ENCODE peak calls at places on chromosome 21, in four cellular contexts. One of them, this sample, is unnamed.

GRCh38 chr21:45301521-45302081 is 13.9 kb upstream of the POFUT2 start:
- DNase-seq in endodermal cell: peak
- DNase-seq in left ventricle myocardium inferior: peak
- DNase-seq in HCT116: no peak
- DNase-seq in this sample: peak

GRCh38 chr21:42681296-42682206 is 28.1 kb downstream of the PDE9A start:
- DNase-seq in endodermal cell: no peak
- DNase-seq in left ventricle myocardium inferior: no peak
- DNase-seq in HCT116: no peak
- DNase-seq in this sample: peak

GRCh38 chr21:14754682-14755081 is 208.6 kb upstream of the SAMSN1 start:
- DNase-seq in endodermal cell: no peak
- DNase-seq in left ventricle myocardium inferior: no peak
- DNase-seq in HCT116: no peak
- DNase-seq in this sample: no peak

GRCh38 chr21:17514124-17514481 is 1.3 kb downstream of the CXADR start:
- DNase-seq in endodermal cell: peak
- DNase-seq in left ventricle myocardium inferior: no peak
- DNase-seq in HCT116: no peak
- DNase-seq in this sample: no peak

GRCh38 chr21:44053567-44053966 is 41.5 kb downstream of the TRAPPC10 start:
- DNase-seq in endodermal cell: no peak
- DNase-seq in left ventricle myocardium inferior: no peak
- DNase-seq in HCT116: no peak
- DNase-seq in this sample: no peak

GRCh38 chr21:45265721-45266517 is 21.8 kb downstream of the POFUT2 start:
- DNase-seq in endodermal cell: peak
- DNase-seq in left ventricle myocardium inferior: no peak
- DNase-seq in HCT116: no peak
- DNase-seq in this sample: peak

GRCh38 chr21:35059742-35060141 is 10.6 kb upstream of the RUNX1 start:
- DNase-seq in endodermal cell: no peak
- DNase-seq in left ventricle myocardium inferior: no peak
- DNase-seq in HCT116: no peak
- DNase-seq in this sample: no peak

GRCh38 chr21:44626673-44627143 is at the start of gene KRTAP10-9:
- DNase-seq in endodermal cell: peak
- DNase-seq in left ventricle myocardium inferior: no peak
- DNase-seq in HCT116: no peak
- DNase-seq in this sample: peak

GRCh38 chr21:42820513-42821465 is 58.5 kb downstream of the WDR4 start:
- DNase-seq in endodermal cell: no peak
- DNase-seq in left ventricle myocardium inferior: no peak
- DNase-seq in HCT116: no peak
- DNase-seq in this sample: peak

GRCh38 chr21:45537746-45538291 is 4.4 kb downstream of the SLC19A1 start:
- DNase-seq in endodermal cell: peak
- DNase-seq in left ventricle myocardium inferior: peak
- DNase-seq in HCT116: no peak
- DNase-seq in this sample: peak

DNA sequence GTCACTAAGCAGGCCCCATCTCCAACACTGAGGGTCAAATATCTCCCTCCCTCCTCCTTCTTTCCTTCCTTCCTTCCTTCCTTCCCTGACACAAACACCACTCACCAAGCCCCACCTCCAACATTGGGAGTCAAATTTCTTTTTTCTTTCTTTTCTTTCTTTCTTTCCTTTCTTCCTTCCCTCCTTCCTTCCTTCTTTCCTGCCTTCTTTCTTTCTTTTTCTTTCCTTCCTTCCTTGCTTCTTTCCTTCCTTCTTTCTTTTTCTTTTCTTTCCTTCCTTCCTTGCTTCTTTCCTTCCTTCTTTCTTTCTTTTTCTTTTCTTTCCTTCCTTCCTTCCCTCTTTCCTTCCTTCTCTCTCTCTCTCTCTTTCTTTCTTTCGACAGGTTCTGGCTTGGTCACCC is 79.2 kb upstream of the ETS2 start:
- DNase-seq in endodermal cell: no peak
- DNase-seq in left ventricle myocardium inferior: no peak
- DNase-seq in HCT116: no peak
- DNase-seq in this sample: no peak
- H3K27ac ChIP-seq in endodermal cell: no peak
- H3K27ac ChIP-seq in left ventricle myocardium inferior: no peak
- H3K27ac ChIP-seq in HCT116: no peak
- H3K27ac ChIP-seq in this sample: no peak

GRCh38 chr21:37458669-37459276 is 92.2 kb downstream of the DYRK1A start:
- DNase-seq in endodermal cell: no peak
- DNase-seq in left ventricle myocardium inferior: no peak
- DNase-seq in HCT116: no peak
- DNase-seq in this sample: no peak

GRCh38 chr21:37461494-37461893 is 94.9 kb downstream of the DYRK1A start:
- DNase-seq in endodermal cell: no peak
- DNase-seq in left ventricle myocardium inferior: no peak
- DNase-seq in HCT116: no peak
- DNase-seq in this sample: no peak

GRCh38 chr21:37462087-37462861 is 95.7 kb downstream of the DYRK1A start:
- DNase-seq in endodermal cell: no peak
- DNase-seq in left ventricle myocardium inferior: no peak
- DNase-seq in HCT116: no peak
- DNase-seq in this sample: no peak

GRCh38 chr21:37459575-37459974 is 93.0 kb downstream of the DYRK1A start:
- DNase-seq in endodermal cell: no peak
- DNase-seq in left ventricle myocardium inferior: no peak
- DNase-seq in HCT116: no peak
- DNase-seq in this sample: no peak

DNA sequence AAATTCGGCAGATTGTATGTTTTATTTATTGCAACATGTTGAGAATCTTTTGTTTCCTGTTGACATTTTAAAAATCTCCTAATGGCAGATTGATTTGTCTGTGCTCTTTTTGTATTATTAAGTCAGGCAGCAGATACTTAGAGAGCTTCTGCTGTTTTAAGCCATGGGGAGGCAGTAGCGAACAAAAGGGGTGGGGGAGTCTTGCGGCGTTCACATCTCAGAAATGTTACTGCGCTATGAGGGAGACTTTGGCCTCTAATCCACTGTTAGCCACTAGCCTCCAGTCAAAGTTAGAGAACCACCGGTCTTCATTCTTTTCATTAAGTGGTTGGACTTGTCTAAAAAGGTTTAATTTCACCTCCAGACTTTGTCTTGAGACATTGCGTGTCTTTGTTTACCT is 93.6 kb downstream of the DYRK1A start:
- DNase-seq in endodermal cell: peak
- DNase-seq in left ventricle myocardium inferior: no peak
- DNase-seq in HCT116: no peak
- DNase-seq in this sample: no peak
- TF ChIP-seq CTCF in endodermal cell: peak
- TF ChIP-seq CTCF in left ventricle myocardium inferior: no peak
- TF ChIP-seq CTCF in HCT116: peak
- TF ChIP-seq CTCF in this sample: no peak

GRCh38 chr21:41659791-41660560 is 106.9 kb downstream of the RIPK4 start:
- DNase-seq in endodermal cell: no peak
- DNase-seq in left ventricle myocardium inferior: no peak
- DNase-seq in HCT116: no peak
- DNase-seq in this sample: peak
- H3K27ac ChIP-seq in endodermal cell: no peak
- H3K27ac ChIP-seq in left ventricle myocardium inferior: no peak
- H3K27ac ChIP-seq in HCT116: no peak
- H3K27ac ChIP-seq in this sample: no peak

GRCh38 chr21:32705139-32705538 is 22.7 kb downstream of the SYNJ1 start:
- DNase-seq in endodermal cell: no peak
- DNase-seq in left ventricle myocardium inferior: no peak
- DNase-seq in HCT116: no peak
- DNase-seq in this sample: no peak
- TF ChIP-seq CTCF in endodermal cell: no peak
- TF ChIP-seq CTCF in left ventricle myocardium inferior: no peak
- TF ChIP-seq CTCF in HCT116: no peak
- TF ChIP-seq CTCF in this sample: no peak

GRCh38 chr21:46549650-46550049 is 55.2 kb downstream of the S100B start:
- DNase-seq in endodermal cell: no peak
- DNase-seq in left ventricle myocardium inferior: no peak
- DNase-seq in HCT116: no peak
- DNase-seq in this sample: no peak

GRCh38 chr21:46550511-46550941 is 54.4 kb downstream of the S100B start:
- DNase-seq in endodermal cell: no peak
- DNase-seq in left ventricle myocardium inferior: no peak
- DNase-seq in HCT116: no peak
- DNase-seq in this sample: no peak

GRCh38 chr21:46552865-46553379 is 52.0 kb downstream of the S100B start:
- DNase-seq in endodermal cell: no peak
- DNase-seq in left ventricle myocardium inferior: no peak
- DNase-seq in HCT116: no peak
- DNase-seq in this sample: no peak

GRCh38 chr21:46552274-46552673 is 52.6 kb downstream of the S100B start:
- DNase-seq in endodermal cell: no peak
- DNase-seq in left ventricle myocardium inferior: no peak
- DNase-seq in HCT116: no peak
- DNase-seq in this sample: no peak

DNA sequence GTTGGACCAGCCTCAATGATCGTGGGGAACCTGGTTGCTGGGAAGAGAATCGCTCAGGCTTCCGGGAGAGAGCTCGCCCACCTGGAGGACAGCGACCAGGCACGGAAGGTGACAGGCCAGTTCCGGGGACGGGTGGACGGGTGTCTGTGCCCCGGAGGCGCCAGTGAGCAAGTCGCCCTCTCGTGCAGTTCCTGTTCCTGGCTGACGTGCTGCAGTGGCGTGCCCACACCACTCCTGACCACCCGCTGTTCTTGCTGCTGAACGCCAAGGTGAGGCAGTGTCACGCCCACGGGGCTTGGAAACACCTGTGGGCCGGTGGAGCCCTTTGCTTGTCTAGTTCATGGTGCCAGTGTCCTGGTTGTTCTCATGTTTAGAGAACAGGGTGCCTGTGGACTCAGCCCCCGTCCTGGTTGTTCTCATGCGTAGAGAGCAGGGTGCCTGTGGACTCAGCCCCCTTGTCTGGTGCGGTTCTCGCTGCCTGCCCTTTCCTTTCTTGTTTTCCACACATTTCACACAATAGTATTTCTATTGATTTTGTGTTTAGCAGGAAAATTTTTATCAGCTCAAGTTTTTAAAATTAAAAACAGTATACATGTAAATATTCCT is 53.1 kb downstream of the S100B start:
- DNase-seq in endodermal cell: peak
- DNase-seq in left ventricle myocardium inferior: no peak
- DNase-seq in HCT116: no peak
- DNase-seq in this sample: peak
- H3K27ac ChIP-seq in endodermal cell: no peak
- H3K27ac ChIP-seq in left ventricle myocardium inferior: peak
- H3K27ac ChIP-seq in HCT116: no peak
- H3K27ac ChIP-seq in this sample: peak

GRCh38 chr21:22764222-22764621 is 1766.0 kb downstream of the NCAM2 start:
- DNase-seq in endodermal cell: no peak
- DNase-seq in left ventricle myocardium inferior: no peak
- DNase-seq in HCT116: no peak
- DNase-seq in this sample: no peak

GRCh38 chr21:22763442-22763841 is 1765.2 kb downstream of the NCAM2 start:
- DNase-seq in endodermal cell: no peak
- DNase-seq in left ventricle myocardium inferior: no peak
- DNase-seq in HCT116: no peak
- DNase-seq in this sample: no peak

GRCh38 chr21:22758478-22758877 is 1760.3 kb downstream of the NCAM2 start:
- DNase-seq in endodermal cell: no peak
- DNase-seq in left ventricle myocardium inferior: no peak
- DNase-seq in HCT116: no peak
- DNase-seq in this sample: no peak

GRCh38 chr21:22762463-22762862 is 1764.3 kb downstream of the NCAM2 start:
- DNase-seq in endodermal cell: no peak
- DNase-seq in left ventricle myocardium inferior: no peak
- DNase-seq in HCT116: no peak
- DNase-seq in this sample: no peak
- TF ChIP-seq CTCF in endodermal cell: no peak
- TF ChIP-seq CTCF in left ventricle myocardium inferior: no peak
- TF ChIP-seq CTCF in HCT116: no peak
- TF ChIP-seq CTCF in this sample: no peak

GRCh38 chr21:41507521-41508414 is at the start of gene TMPRSS2:
- DNase-seq in endodermal cell: peak
- DNase-seq in left ventricle myocardium inferior: no peak
- DNase-seq in HCT116: no peak
- DNase-seq in this sample: no peak

GRCh38 chr21:41504030-41504429 is 3.9 kb downstream of the TMPRSS2 start:
- DNase-seq in endodermal cell: no peak
- DNase-seq in left ventricle myocardium inferior: no peak
- DNase-seq in HCT116: no peak
- DNase-seq in this sample: no peak

GRCh38 chr21:41506526-41507520 is 1.1 kb downstream of the TMPRSS2 start:
- DNase-seq in endodermal cell: peak
- DNase-seq in left ventricle myocardium inferior: no peak
- DNase-seq in HCT116: no peak
- DNase-seq in this sample: no peak

GRCh38 chr21:41508415-41509205 is 652 bp upstream of the TMPRSS2 start:
- DNase-seq in endodermal cell: no peak
- DNase-seq in left ventricle myocardium inferior: no peak
- DNase-seq in HCT116: no peak
- DNase-seq in this sample: no peak

GRCh38 chr21:41506005-41506404 is 2.0 kb downstream of the TMPRSS2 start:
- DNase-seq in endodermal cell: no peak
- DNase-seq in left ventricle myocardium inferior: no peak
- DNase-seq in HCT116: no peak
- DNase-seq in this sample: no peak
- H3K27ac ChIP-seq in endodermal cell: no peak
- H3K27ac ChIP-seq in left ventricle myocardium inferior: no peak
- H3K27ac ChIP-seq in HCT116: no peak
- H3K27ac ChIP-seq in this sample: no peak

GRCh38 chr21:31545036-31545435 is 114.5 kb upstream of the SOD1 start:
- DNase-seq in endodermal cell: no peak
- DNase-seq in left ventricle myocardium inferior: no peak
- DNase-seq in HCT116: no peak
- DNase-seq in this sample: no peak

GRCh38 chr21:31552826-31553225 is 106.7 kb upstream of the SOD1 start:
- DNase-seq in endodermal cell: no peak
- DNase-seq in left ventricle myocardium inferior: no peak
- DNase-seq in HCT116: no peak
- DNase-seq in this sample: no peak

GRCh38 chr21:31550070-31550469 is 109.4 kb upstream of the SOD1 start:
- DNase-seq in endodermal cell: no peak
- DNase-seq in left ventricle myocardium inferior: no peak
- DNase-seq in HCT116: no peak
- DNase-seq in this sample: no peak

GRCh38 chr21:31546402-31547155 is 112.9 kb upstream of the SOD1 start:
- DNase-seq in endodermal cell: no peak
- DNase-seq in left ventricle myocardium inferior: no peak
- DNase-seq in HCT116: no peak
- DNase-seq in this sample: no peak

GRCh38 chr21:31548688-31549087 is 110.8 kb upstream of the SOD1 start:
- DNase-seq in endodermal cell: no peak
- DNase-seq in left ventricle myocardium inferior: no peak
- DNase-seq in HCT116: no peak
- DNase-seq in this sample: no peak
- TF ChIP-seq CTCF in endodermal cell: peak
- TF ChIP-seq CTCF in left ventricle myocardium inferior: no peak
- TF ChIP-seq CTCF in HCT116: peak
- TF ChIP-seq CTCF in this sample: no peak

This sample was measured in spleen.